ENCODE peak calls at places on chromosomes 2 and 18, in five cellular contexts. H is Panc1, U is heart right ventricle, K is adrenal gland, W is esophagus muscularis mucosa. P is an unnamed sample.

GRCh38 chr2:96157649-96158553 is 12.7 kb upstream of the DUSP2 start:
- DNase-seq in H (no peak), U (no peak), K (no peak), W (no peak), P (no peak)

GRCh38 chr2:204293884-204294535 is 251.3 kb upstream of the PARD3B start:
- DNase-seq in H (no peak), U (no peak), K (no peak), W (no peak), P (no peak)

GRCh38 chr2:144140896-144141295 is 379.0 kb downstream of the ZEB2 start:
- DNase-seq in H (no peak), U (no peak), K (no peak), W (no peak), P (no peak)

GRCh38 chr2:2570871-2571270 is 239.8 kb upstream of the MYT1L start:
- DNase-seq in H (no peak), U (no peak), K (no peak), W (no peak), P (no peak)

GRCh38 chr2:167438206-167438605 is 549.9 kb downstream of the XIRP2 start:
- DNase-seq in H (peak; percentile 41), U (no peak), K (no peak), W (no peak), P (no peak)

GRCh38 chr2:11695576-11695975 is 25.6 kb upstream of the NTSR2 start:
- DNase-seq in H (no peak), U (no peak), K (no peak), W (no peak), P (no peak)

GRCh38 chr2:217929757-217930707 is 72.8 kb downstream of the TNS1 start:
- DNase-seq in H (no peak), U (no peak), K (no peak), W (no peak), P (no peak)

GRCh38 chr18:77127769-77128671 is 4.6 kb downstream of the MBP start:
- DNase-seq in H (peak; percentile 96), U (peak; percentile 40), K (no peak), W (no peak), P (no peak)

GRCh38 chr2:132449868-132450267 is 33.3 kb downstream of the GPR39 start:
- DNase-seq in H (no peak), U (no peak), K (no peak), W (no peak), P (no peak)

GRCh38 chr2:169670215-169670651 is 24.0 kb downstream of the CFAP210 start:
- DNase-seq in H (no peak), U (no peak), K (no peak), W (no peak), P (no peak)

GRCh38 chr2:16546128-16546754 is 119.4 kb downstream of the CYRIA start:
- DNase-seq in H (no peak), U (peak; percentile 24), K (peak; percentile 24), W (peak; percentile 60), P (peak; percentile 41)

GRCh38 chr2:19736191-19736831 is 165.5 kb downstream of the TTC32 start:
- DNase-seq in H (no peak), U (no peak), K (no peak), W (no peak), P (no peak)

GRCh38 chr2:120005834-120006521 is 6.9 kb upstream of the EPB41L5 start:
- DNase-seq in H (no peak), U (no peak), K (no peak), W (no peak), P (no peak)

GRCh38 chr18:62069556-62069955 is 117.3 kb downstream of the PIGN start:
- DNase-seq in H (no peak), U (no peak), K (no peak), W (no peak), P (no peak)

GRCh38 chr18:61992285-61992684 is 99.5 kb upstream of the RNF152 start:
- DNase-seq in H (no peak), U (no peak), K (no peak), W (no peak), P (no peak)

DNA sequence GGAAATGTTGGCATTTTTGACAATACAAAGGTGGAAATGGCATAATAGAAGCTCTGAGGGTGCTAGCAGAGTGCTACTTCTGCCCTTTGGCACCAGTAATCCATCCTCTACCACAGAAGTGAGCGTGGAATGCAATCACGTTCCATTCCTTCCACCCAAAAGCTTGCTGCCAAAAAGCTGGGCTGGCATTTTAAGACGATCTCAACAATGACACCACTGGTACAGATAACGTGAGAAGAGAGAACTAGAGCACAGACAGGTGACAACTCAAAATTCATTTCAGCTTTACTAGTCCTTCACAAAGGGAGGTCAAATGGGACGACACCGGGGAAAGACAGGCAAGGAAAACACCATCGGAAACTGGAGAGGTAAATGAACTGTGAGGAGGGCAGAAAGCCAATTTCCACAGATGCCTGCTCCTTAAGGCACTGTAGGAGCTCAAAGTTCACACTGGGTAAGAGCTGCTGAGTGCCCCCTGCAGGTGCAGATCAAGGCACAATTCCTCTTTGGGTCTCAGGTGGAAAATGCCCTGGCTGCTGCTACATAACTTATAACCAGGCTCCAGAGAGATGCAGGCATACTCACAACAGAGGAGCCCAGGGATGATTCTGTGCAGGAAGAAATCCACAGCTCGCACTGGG is 50.7 kb upstream of the RNU4ATAC start:
- DNase-seq in H (no peak), U (no peak), K (no peak), W (no peak), P (no peak)
- H3K27ac ChIP-seq in H (no peak overlapping the region), U (peak overlapping the region; percentile 40), K (no peak overlapping the region), W (no peak overlapping the region), P (no peak overlapping the region)

DNA sequence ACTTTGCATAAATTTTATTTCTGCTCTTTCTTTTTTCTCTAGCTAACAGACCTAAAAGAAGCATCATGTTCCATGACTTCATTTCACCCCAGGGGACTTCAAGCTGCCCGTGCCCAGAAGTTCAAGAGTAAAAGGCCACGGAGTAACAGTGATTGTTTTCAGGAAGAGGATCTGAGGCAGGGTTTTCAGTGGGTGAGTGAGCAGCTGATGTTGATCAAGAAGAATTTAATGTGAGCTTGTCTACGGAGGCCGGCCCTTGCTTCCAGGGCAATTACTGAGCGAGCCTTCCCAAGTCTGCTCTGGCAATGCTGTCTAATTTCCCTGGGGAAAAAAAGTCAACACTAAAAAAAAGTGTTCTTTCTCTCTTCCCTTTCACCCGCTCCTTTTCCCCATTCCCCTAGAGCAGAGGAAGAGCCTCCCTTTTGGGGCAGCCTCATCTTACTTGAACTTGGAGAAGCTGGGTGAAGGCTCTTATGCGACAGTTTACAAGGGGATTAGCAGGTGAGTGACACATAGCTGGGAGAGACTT is 1.2 kb downstream of the CDK15 start:
- DNase-seq in H (no peak), U (peak; percentile 47), K (no peak), W (no peak), P (no peak)
- H3K4me3 ChIP-seq in H (no peak overlapping the region), U (no peak overlapping the region), K (no peak overlapping the region), W (no peak overlapping the region), P (no peak overlapping the region)

DNA sequence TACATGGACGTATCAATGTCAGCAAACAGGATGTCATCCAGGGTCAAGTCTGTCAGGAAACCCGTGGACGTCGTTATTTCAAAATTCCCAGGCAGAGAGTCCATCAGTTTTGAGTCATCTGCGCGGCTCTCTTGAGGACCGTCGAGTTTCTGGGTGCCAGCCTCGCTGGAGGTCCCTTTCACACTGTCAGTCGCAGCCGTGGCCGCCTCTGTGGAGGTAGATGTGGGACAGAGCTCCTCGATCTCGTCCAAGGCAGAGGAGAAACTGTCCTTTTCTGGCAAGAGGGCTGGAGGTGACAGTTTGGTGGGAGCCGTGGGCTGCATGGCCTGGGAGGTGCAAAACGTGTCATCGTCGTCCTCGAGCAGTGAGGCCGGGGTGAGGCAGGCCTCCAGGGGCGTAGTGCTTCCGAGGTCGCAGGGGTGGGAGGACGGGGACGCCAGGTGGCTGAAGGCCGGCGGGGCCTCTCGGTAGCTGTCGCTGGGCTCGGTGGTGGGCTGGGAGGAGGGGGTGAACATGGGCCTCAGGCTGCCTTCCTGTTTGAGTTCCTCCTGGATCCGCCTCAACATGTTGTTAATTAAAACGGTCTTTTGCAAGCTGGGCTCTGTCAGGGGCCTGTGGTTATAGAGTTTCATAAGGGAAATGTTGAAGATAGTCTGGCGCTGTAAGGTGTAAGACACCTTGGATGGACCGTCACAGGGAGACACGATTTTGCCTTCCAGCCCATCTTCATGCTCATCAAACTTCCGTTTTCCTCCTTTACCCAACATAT is 17.4 kb downstream of the SERTAD2 start:
- DNase-seq in H (no peak), U (no peak), K (no peak), W (peak; percentile 78), P (no peak)
- H3K27ac ChIP-seq in H (no peak overlapping the region), U (no peak overlapping the region), K (no peak overlapping the region), W (no peak overlapping the region), P (no peak overlapping the region)

GRCh38 chr2:57796527-57796926 is 250.1 kb upstream of the VRK2 start:
- DNase-seq in H (no peak), U (no peak), K (no peak), W (no peak), P (peak; percentile 29)
- H3K4me3 ChIP-seq in H (no peak overlapping the region), U (no peak overlapping the region), K (no peak overlapping the region), W (no peak overlapping the region), P (no peak overlapping the region)

GRCh38 chr18:43877922-43878321 is 600.6 kb upstream of the SYT4 start:
- DNase-seq in H (no peak), U (no peak), K (no peak), W (no peak), P (no peak)

GRCh38 chr18:43870626-43871025 is 593.3 kb upstream of the SYT4 start:
- DNase-seq in H (no peak), U (no peak), K (no peak), W (no peak), P (no peak)

GRCh38 chr18:43879350-43879749 is 602.1 kb upstream of the SYT4 start:
- DNase-seq in H (no peak), U (no peak), K (no peak), W (no peak), P (no peak)

GRCh38 chr18:43875496-43875895 is 598.2 kb upstream of the SYT4 start:
- DNase-seq in H (no peak), U (no peak), K (no peak), W (no peak), P (no peak)

DNA sequence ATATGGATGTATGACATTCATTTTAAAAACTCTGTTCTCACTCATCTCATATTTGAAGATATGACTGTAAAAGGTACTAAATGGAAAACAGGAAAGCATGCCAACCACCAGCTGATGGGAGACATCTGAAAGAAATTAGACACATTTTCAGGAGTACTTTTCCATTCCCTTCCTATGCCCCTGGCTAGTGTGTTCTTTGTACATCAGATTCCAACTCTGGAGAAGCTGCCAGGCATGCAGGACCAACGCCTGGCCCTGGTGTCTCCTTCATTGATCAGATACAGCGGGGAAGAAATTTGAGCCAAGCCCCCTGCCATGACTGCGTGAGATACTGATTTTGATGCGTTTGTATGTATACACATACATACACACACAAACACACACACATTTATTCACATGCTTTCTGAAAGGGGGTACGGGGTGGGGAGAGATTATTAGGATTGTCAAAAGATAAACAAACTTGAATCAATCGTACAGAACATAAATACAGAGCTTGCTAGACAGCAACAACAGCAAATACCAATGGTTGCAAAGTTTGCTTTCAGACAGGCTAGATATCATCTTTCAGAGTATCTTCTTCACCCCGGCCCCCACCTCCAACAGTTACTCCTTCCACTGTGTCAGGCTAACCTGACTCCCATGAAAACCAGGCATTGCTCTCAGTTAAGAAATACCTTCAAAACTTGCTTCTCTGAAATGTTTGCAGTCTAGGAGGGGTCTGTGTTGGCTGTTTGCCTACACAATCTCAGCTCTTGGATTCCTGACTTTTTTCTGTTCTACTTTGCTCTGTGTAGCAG is 599.2 kb upstream of the SYT4 start:
- DNase-seq in H (no peak), U (no peak), K (no peak), W (no peak), P (no peak)
- H3K27ac ChIP-seq in H (no peak overlapping the region), U (no peak overlapping the region), K (no peak overlapping the region), W (no peak overlapping the region), P (no peak overlapping the region)

P was measured in iPS DF 6.9.